ENCODE peak calls at places on chromosomes 3 and 15, in six cellular contexts. Q is T-helper 9 cell; Y is H54; J is activated CD4-positive, alpha-beta memory T cell treated with anti-CD3 and anti-CD28 coated beads, Interleukin-2, amount 10 ng/mL, durations not matched to agents 7 days and 5 days; F is AML-193; D is glomerular endothelial cell. U is an unnamed sample.

GRCh38 chr15:73924258-73924921 is 1.9 kb upstream of the LOXL1 start:
- DNase-seq in F (no peak), Q (no peak), J (peak), Y (peak), D (peak), U (peak)

GRCh38 chr15:80743189-80743833 is 35.9 kb upstream of the CEMIP start:
- DNase-seq in F (no peak), D (no peak), J (no peak), Q (no peak), Y (no peak), U (no peak)

GRCh38 chr3:12896206-12896697 is 54.9 kb upstream of the RPL32 start:
- DNase-seq in D (no peak), J (no peak), F (no peak), Y (no peak), Q (no peak), U (no peak)

GRCh38 chr3:47008851-47009224 is 29.4 kb downstream of the NBEAL2 start:
- DNase-seq in Y (no peak), Q (no peak), F (no peak), D (no peak), J (no peak), U (no peak)

GRCh38 chr3:100316656-100317069 is 17.9 kb upstream of the NIT2 start:
- DNase-seq in Q (no peak), F (peak), Y (no peak), J (peak), D (peak), U (peak)

GRCh38 chr3:153221748-153222162 is 59.7 kb downstream of the RAP2B start:
- DNase-seq in D (peak), F (peak), Q (peak), Y (peak), J (peak), U (peak)

GRCh38 chr3:71751602-71752001 is 2.1 kb upstream of the GPR27 start:
- DNase-seq in Y (no peak), D (no peak), F (no peak), Q (no peak), J (no peak), U (no peak)

GRCh38 chr3:172256101-172256687 is 192.1 kb downstream of the GHSR start:
- DNase-seq in D (no peak), Y (no peak), F (no peak), Q (no peak), J (no peak), U (no peak)

GRCh38 chr15:60079210-60079609 is 75.1 kb downstream of the FOXB1 start:
- DNase-seq in Q (no peak), F (peak), Y (no peak), J (no peak), D (no peak), U (no peak)

GRCh38 chr15:23869391-23869790 is 182.3 kb upstream of the NDN start:
- DNase-seq in Y (no peak), J (no peak), D (no peak), F (no peak), Q (no peak), U (no peak)

GRCh38 chr3:114809668-114810413 is 337.2 kb downstream of the ZBTB20 start:
- DNase-seq in Q (no peak), Y (no peak), J (peak), F (no peak), D (no peak), U (no peak)

GRCh38 chr3:85483986-85484385 is 525.2 kb downstream of the CADM2 start:
- DNase-seq in D (no peak), Q (no peak), F (no peak), Y (no peak), J (no peak), U (no peak)

GRCh38 chr15:70558406-70559222 is 204.7 kb downstream of the UACA start:
- DNase-seq in D (no peak), F (no peak), Y (no peak), J (no peak), Q (no peak), U (no peak)

GRCh38 chr15:34472947-34473346 is 35.3 kb upstream of the GOLGA8A start:
- DNase-seq in Y (no peak), F (no peak), J (no peak), D (no peak), Q (no peak), U (no peak)

GRCh38 chr3:196631655-196632032 is 7.8 kb upstream of the NRROS start:
- DNase-seq in F (peak), Y (no peak), D (no peak), J (no peak), Q (no peak), U (no peak)

GRCh38 chr3:69330891-69331400 is 54.9 kb downstream of the FRMD4B start:
- DNase-seq in Y (no peak), F (no peak), D (no peak), J (no peak), Q (no peak), U (no peak)

GRCh38 chr3:49133226-49133951 is 539 bp upstream of the LAMB2 start:
- DNase-seq in J (no peak), D (no peak), Y (peak), Q (no peak), F (no peak), U (peak)

GRCh38 chr3:108124337-108125150 is 33.7 kb upstream of the CD47 start:
- DNase-seq in F (peak), Y (no peak), J (peak), D (no peak), Q (peak), U (no peak)

GRCh38 chr3:65584002-65584401 is 454.7 kb downstream of the MAGI1 start:
- DNase-seq in D (no peak), Y (no peak), F (no peak), J (no peak), Q (no peak), U (no peak)

GRCh38 chr3:44210967-44211366 is 30.7 kb upstream of the TOPAZ1 start:
- DNase-seq in Y (no peak), J (no peak), F (no peak), D (no peak), Q (no peak), U (no peak)

GRCh38 chr3:42509111-42509510 is 6.7 kb downstream of the VIPR1 start:
- DNase-seq in J (no peak), D (no peak), F (no peak), Q (no peak), Y (no peak), U (no peak)

U was measured in HS-27A.